ENCODE peak calls at places on chromosomes 1 and 21, in five cellular contexts. One of them, this sample, is unnamed.

GRCh38 chr1:61426254-61426653 is 298.7 kb downstream of the TM2D1 start:
- DNase-seq in tibial nerve: no peak
- DNase-seq in sigmoid colon: no peak
- DNase-seq in PC-3: no peak
- DNase-seq in left ventricle myocardium inferior: peak; percentile 33
- DNase-seq in this sample: no peak

GRCh38 chr1:100883963-100884362 is 10.7 kb downstream of the EXTL2 start:
- DNase-seq in tibial nerve: no peak
- DNase-seq in sigmoid colon: no peak
- DNase-seq in PC-3: peak; percentile 77
- DNase-seq in left ventricle myocardium inferior: no peak
- DNase-seq in this sample: no peak

GRCh38 chr1:53766766-53767409 is 27.9 kb upstream of the GLIS1 start:
- DNase-seq in tibial nerve: no peak
- DNase-seq in sigmoid colon: no peak
- DNase-seq in PC-3: no peak
- DNase-seq in left ventricle myocardium inferior: no peak
- DNase-seq in this sample: no peak

GRCh38 chr1:34597877-34598514 is 156.9 kb upstream of the GJB5 start:
- DNase-seq in tibial nerve: peak; percentile 51
- DNase-seq in sigmoid colon: no peak
- DNase-seq in PC-3: peak; percentile 75
- DNase-seq in left ventricle myocardium inferior: peak; percentile 46
- DNase-seq in this sample: peak; percentile 82

GRCh38 chr1:94952539-94952938 is 25.6 kb upstream of the CNN3 start:
- DNase-seq in tibial nerve: no peak
- DNase-seq in sigmoid colon: no peak
- DNase-seq in PC-3: no peak
- DNase-seq in left ventricle myocardium inferior: no peak
- DNase-seq in this sample: no peak

GRCh38 chr1:73898540-73898939 is 299.4 kb downstream of the LRRIQ3 start:
- DNase-seq in tibial nerve: no peak
- DNase-seq in sigmoid colon: no peak
- DNase-seq in PC-3: no peak
- DNase-seq in left ventricle myocardium inferior: no peak
- DNase-seq in this sample: no peak

GRCh38 chr1:245448858-245449534 is 294.2 kb downstream of the KIF26B start:
- DNase-seq in tibial nerve: no peak
- DNase-seq in sigmoid colon: no peak
- DNase-seq in PC-3: no peak
- DNase-seq in left ventricle myocardium inferior: no peak
- DNase-seq in this sample: no peak

GRCh38 chr1:209435654-209436566 is 147.6 kb upstream of the CAMK1G start:
- DNase-seq in tibial nerve: peak; percentile 77
- DNase-seq in sigmoid colon: peak; percentile 73
- DNase-seq in PC-3: peak; percentile 98
- DNase-seq in left ventricle myocardium inferior: peak; percentile 64
- DNase-seq in this sample: no peak

GRCh38 chr1:6352138-6352563 is 41.4 kb downstream of the ACOT7 start:
- DNase-seq in tibial nerve: no peak
- DNase-seq in sigmoid colon: no peak
- DNase-seq in PC-3: peak; percentile 54
- DNase-seq in left ventricle myocardium inferior: no peak
- DNase-seq in this sample: no peak

GRCh38 chr21:41358193-41359166 is 3.3 kb upstream of the MX2 start:
- DNase-seq in tibial nerve: no peak
- DNase-seq in sigmoid colon: no peak
- DNase-seq in PC-3: no peak
- DNase-seq in left ventricle myocardium inferior: no peak
- DNase-seq in this sample: peak; percentile 61

GRCh38 chr21:45524756-45525152 is 17.5 kb downstream of the SLC19A1 start:
- DNase-seq in tibial nerve: no peak
- DNase-seq in sigmoid colon: peak; percentile 46
- DNase-seq in PC-3: no peak
- DNase-seq in left ventricle myocardium inferior: no peak
- DNase-seq in this sample: peak; percentile 35

GRCh38 chr21:34878501-34878900 is 170.6 kb downstream of the RUNX1 start:
- DNase-seq in tibial nerve: no peak
- DNase-seq in sigmoid colon: no peak
- DNase-seq in PC-3: peak; percentile 96
- DNase-seq in left ventricle myocardium inferior: no peak
- DNase-seq in this sample: no peak

GRCh38 chr1:45470306-45470798 is 20.6 kb downstream of the TESK2 start:
- DNase-seq in tibial nerve: no peak
- DNase-seq in sigmoid colon: no peak
- DNase-seq in PC-3: no peak
- DNase-seq in left ventricle myocardium inferior: no peak
- DNase-seq in this sample: no peak

GRCh38 chr1:115463347-115463746 is 125.3 kb upstream of the NGF start:
- DNase-seq in tibial nerve: no peak
- DNase-seq in sigmoid colon: no peak
- DNase-seq in PC-3: peak; percentile 63
- DNase-seq in left ventricle myocardium inferior: no peak
- DNase-seq in this sample: no peak

GRCh38 chr1:2372551-2373490 is 18.5 kb downstream of the MORN1 start:
- DNase-seq in tibial nerve: no peak
- DNase-seq in sigmoid colon: peak; percentile 50
- DNase-seq in PC-3: peak; percentile 77
- DNase-seq in left ventricle myocardium inferior: peak; percentile 9
- DNase-seq in this sample: peak; percentile 53

GRCh38 chr1:37556712-37557196 is at the start of gene DNALI1:
- DNase-seq in tibial nerve: peak; percentile 75
- DNase-seq in sigmoid colon: peak; percentile 96
- DNase-seq in PC-3: peak; percentile 34
- DNase-seq in left ventricle myocardium inferior: peak; percentile 82
- DNase-seq in this sample: peak; percentile 79

GRCh38 chr1:186418503-186418902 is 42.4 kb downstream of the PDC start:
- DNase-seq in tibial nerve: no peak
- DNase-seq in sigmoid colon: no peak
- DNase-seq in PC-3: no peak
- DNase-seq in left ventricle myocardium inferior: no peak
- DNase-seq in this sample: no peak

GRCh38 chr1:1200876-1201810 is 5.2 kb downstream of the TNFRSF18 start:
- DNase-seq in tibial nerve: no peak
- DNase-seq in sigmoid colon: no peak
- DNase-seq in PC-3: peak; percentile 48
- DNase-seq in left ventricle myocardium inferior: peak; percentile 44
- DNase-seq in this sample: peak; percentile 91

GRCh38 chr1:245153645-245154428 is 948 bp upstream of the KIF26B start:
- DNase-seq in tibial nerve: no peak
- DNase-seq in sigmoid colon: no peak
- DNase-seq in PC-3: peak; percentile 12
- DNase-seq in left ventricle myocardium inferior: no peak
- DNase-seq in this sample: peak; percentile 82

GRCh38 chr1:93668951-93669350 is 12.7 kb downstream of the BCAR3 start:
- DNase-seq in tibial nerve: no peak
- DNase-seq in sigmoid colon: no peak
- DNase-seq in PC-3: no peak
- DNase-seq in left ventricle myocardium inferior: no peak
- DNase-seq in this sample: no peak

GRCh38 chr1:94383966-94384408 is 34.2 kb upstream of the ABCD3 start:
- DNase-seq in tibial nerve: no peak
- DNase-seq in sigmoid colon: no peak
- DNase-seq in PC-3: peak; percentile 73
- DNase-seq in left ventricle myocardium inferior: no peak
- DNase-seq in this sample: no peak

GRCh38 chr1:88803444-88803843 is 87.9 kb downstream of the GTF2B start:
- DNase-seq in tibial nerve: no peak
- DNase-seq in sigmoid colon: no peak
- DNase-seq in PC-3: no peak
- DNase-seq in left ventricle myocardium inferior: no peak
- DNase-seq in this sample: no peak

GRCh38 chr21:17578162-17578561 is 34.5 kb downstream of the BTG3 start:
- DNase-seq in tibial nerve: no peak
- DNase-seq in sigmoid colon: no peak
- DNase-seq in PC-3: no peak
- DNase-seq in left ventricle myocardium inferior: no peak
- DNase-seq in this sample: no peak

GRCh38 chr1:159686599-159687299 is 27.6 kb downstream of the CRP start:
- DNase-seq in tibial nerve: no peak
- DNase-seq in sigmoid colon: no peak
- DNase-seq in PC-3: no peak
- DNase-seq in left ventricle myocardium inferior: no peak
- DNase-seq in this sample: no peak

GRCh38 chr1:30876451-30877204 is 31.9 kb downstream of the SDC3 start:
- DNase-seq in tibial nerve: no peak
- DNase-seq in sigmoid colon: no peak
- DNase-seq in PC-3: no peak
- DNase-seq in left ventricle myocardium inferior: no peak
- DNase-seq in this sample: no peak
- TF ChIP-seq CTCF in tibial nerve: no peak
- TF ChIP-seq CTCF in sigmoid colon: peak; percentile 24
- TF ChIP-seq CTCF in PC-3: peak; percentile 18
- TF ChIP-seq CTCF in left ventricle myocardium inferior: no peak
- TF ChIP-seq CTCF in this sample: no peak

GRCh38 chr1:21700094-21700493 is 30.9 kb upstream of the RAP1GAP start:
- DNase-seq in tibial nerve: no peak
- DNase-seq in sigmoid colon: no peak
- DNase-seq in PC-3: no peak
- DNase-seq in left ventricle myocardium inferior: no peak
- DNase-seq in this sample: no peak
- H3K36me3 ChIP-seq in tibial nerve: peaks cover 73% of the 10 kb centered on the region
- H3K36me3 ChIP-seq in sigmoid colon: peaks cover 43% of the 10 kb centered on the region
- H3K36me3 ChIP-seq in PC-3: peaks cover 32% of the 10 kb centered on the region
- H3K36me3 ChIP-seq in left ventricle myocardium inferior: peaks cover 85% of the 10 kb centered on the region
- H3K36me3 ChIP-seq in this sample: peaks cover 100% of the 10 kb centered on the region

DNA sequence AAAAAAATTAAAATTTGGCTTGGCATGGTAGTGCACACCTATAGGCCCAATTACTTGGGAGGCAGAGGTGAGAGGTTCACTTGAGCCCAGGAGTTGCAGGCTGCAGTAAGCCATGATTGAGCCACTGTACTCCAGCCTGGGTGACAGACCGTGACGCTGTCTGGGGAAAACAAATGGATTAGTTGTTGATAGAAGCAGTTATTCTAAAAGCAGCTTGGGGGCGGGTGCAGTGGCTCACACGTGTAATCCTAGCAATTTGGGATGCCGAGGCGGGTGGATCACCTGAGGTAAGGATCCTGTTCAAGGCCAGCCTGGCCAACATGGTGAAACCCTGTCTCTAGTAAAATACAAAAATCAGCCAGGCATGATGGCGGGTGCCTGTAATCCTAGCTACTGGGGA is 40.3 kb downstream of the KIF1B start:
- DNase-seq in tibial nerve: no peak
- DNase-seq in sigmoid colon: no peak
- DNase-seq in PC-3: no peak
- DNase-seq in left ventricle myocardium inferior: no peak
- DNase-seq in this sample: no peak
- H3K27ac ChIP-seq in tibial nerve: no peak overlapping the region
- H3K27ac ChIP-seq in sigmoid colon: no peak overlapping the region
- H3K27ac ChIP-seq in PC-3: no peak overlapping the region
- H3K27ac ChIP-seq in left ventricle myocardium inferior: no peak overlapping the region
- H3K27ac ChIP-seq in this sample: no peak overlapping the region

GRCh38 chr1:156444407-156445001 is 56.1 kb downstream of the MEF2D start:
- DNase-seq in tibial nerve: no peak
- DNase-seq in sigmoid colon: no peak
- DNase-seq in PC-3: peak; percentile 70
- DNase-seq in left ventricle myocardium inferior: no peak
- DNase-seq in this sample: no peak
- TF ChIP-seq CTCF in tibial nerve: no peak
- TF ChIP-seq CTCF in sigmoid colon: no peak
- TF ChIP-seq CTCF in PC-3: peak; percentile 95
- TF ChIP-seq CTCF in left ventricle myocardium inferior: peak; percentile 41
- TF ChIP-seq CTCF in this sample: no peak

GRCh38 chr1:77978969-77979838 is at the start of gene FUBP1:
- DNase-seq in tibial nerve: peak; percentile 97
- DNase-seq in sigmoid colon: peak; percentile 98
- DNase-seq in PC-3: peak; percentile 99
- DNase-seq in left ventricle myocardium inferior: peak; percentile 91
- DNase-seq in this sample: peak; percentile 97
- H3K36me3 ChIP-seq in tibial nerve: peaks cover 4% of the 10 kb centered on the region
- H3K36me3 ChIP-seq in sigmoid colon: no peaks in the 10 kb centered on the region
- H3K36me3 ChIP-seq in PC-3: peaks cover 20% of the 10 kb centered on the region
- H3K36me3 ChIP-seq in left ventricle myocardium inferior: peaks cover 14% of the 10 kb centered on the region
- H3K36me3 ChIP-seq in this sample: no peaks in the 10 kb centered on the region

GRCh38 chr1:116529681-116530080 is 41.1 kb downstream of the CD58 start:
- DNase-seq in tibial nerve: no peak
- DNase-seq in sigmoid colon: no peak
- DNase-seq in PC-3: no peak
- DNase-seq in left ventricle myocardium inferior: no peak
- DNase-seq in this sample: no peak
- H3K27ac ChIP-seq in tibial nerve: no peak overlapping the region
- H3K27ac ChIP-seq in sigmoid colon: no peak overlapping the region
- H3K27ac ChIP-seq in PC-3: no peak overlapping the region
- H3K27ac ChIP-seq in left ventricle myocardium inferior: no peak overlapping the region
- H3K27ac ChIP-seq in this sample: no peak overlapping the region

GRCh38 chr1:11571906-11572616 is 82.2 kb downstream of the FBXO2 start:
- DNase-seq in tibial nerve: no peak
- DNase-seq in sigmoid colon: no peak
- DNase-seq in PC-3: no peak
- DNase-seq in left ventricle myocardium inferior: no peak
- DNase-seq in this sample: peak; percentile 28
- TF ChIP-seq CTCF in tibial nerve: no peak
- TF ChIP-seq CTCF in sigmoid colon: no peak
- TF ChIP-seq CTCF in PC-3: peak; percentile 51
- TF ChIP-seq CTCF in left ventricle myocardium inferior: peak; percentile 26
- TF ChIP-seq CTCF in this sample: no peak

DNA sequence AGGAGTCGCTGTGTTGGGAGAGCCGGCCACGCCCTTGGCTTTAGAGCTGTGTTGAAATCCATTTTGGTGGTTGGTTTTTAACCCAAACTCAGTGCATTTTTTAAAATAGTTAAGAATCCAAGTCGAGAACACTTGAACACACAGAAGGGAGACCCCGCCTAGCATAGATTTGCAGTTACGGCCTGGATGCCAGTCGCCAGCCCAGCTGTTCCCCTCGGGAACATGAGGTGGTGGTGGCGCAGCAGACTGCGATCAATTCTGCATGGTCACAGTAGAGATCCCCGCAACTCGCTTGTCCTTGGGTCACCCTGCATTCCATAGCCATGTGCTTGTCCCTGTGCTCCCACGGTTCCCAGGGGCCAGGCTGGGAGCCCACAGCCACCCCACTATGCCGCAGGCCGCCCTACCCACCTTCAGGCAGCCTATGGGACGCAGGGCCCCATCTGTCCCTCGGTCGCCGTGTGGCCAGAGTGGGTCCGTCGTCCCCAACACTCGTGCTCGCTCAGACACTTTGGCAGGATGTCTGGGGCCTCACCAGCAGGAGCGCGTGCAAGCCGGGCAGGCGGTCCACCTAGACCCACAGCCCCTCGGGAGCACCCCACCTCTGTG is 4.7 kb downstream of the C1orf35 start:
- DNase-seq in tibial nerve: no peak
- DNase-seq in sigmoid colon: peak; percentile 59
- DNase-seq in PC-3: no peak
- DNase-seq in left ventricle myocardium inferior: no peak
- DNase-seq in this sample: peak; percentile 71
- H3K36me3 ChIP-seq in tibial nerve: peaks cover 79% of the 10 kb centered on the region
- H3K36me3 ChIP-seq in sigmoid colon: peaks cover 31% of the 10 kb centered on the region
- H3K36me3 ChIP-seq in PC-3: peaks cover 59% of the 10 kb centered on the region
- H3K36me3 ChIP-seq in left ventricle myocardium inferior: peaks cover 54% of the 10 kb centered on the region
- H3K36me3 ChIP-seq in this sample: peaks cover 42% of the 10 kb centered on the region